ENCODE peak calls at places on chromosome 17, in nine cellular contexts. M is uterus, A is IMR-90, C is heart left ventricle, W is A549, J is lower leg skin, O is stomach, V is GM12892, L is tibial nerve. Y is an unnamed sample.

GRCh38 chr17:7097940-7098339 is 16.7 kb downstream of the ASGR2 start:
- DNase-seq in M (no peak), A (peak; percentile 7), C (no peak), W (no peak), J (no peak), O (no peak), V (no peak), L (no peak), Y (no peak)

GRCh38 chr17:3988297-3989120 is 24.3 kb upstream of the ATP2A3 start:
- DNase-seq in M (no peak), A (peak; percentile 37), C (no peak), W (no peak), J (no peak), O (no peak), V (no peak), L (no peak), Y (no peak)

GRCh38 chr17:80874866-80875445 is 116.7 kb upstream of the CHMP6 start:
- DNase-seq in M (no peak), A (no peak), C (peak; percentile 8), W (no peak), J (no peak), O (no peak), V (no peak), L (no peak), Y (no peak)

GRCh38 chr17:69869667-69870066 is 205.4 kb upstream of the KCNJ16 start:
- DNase-seq in M (no peak), A (no peak), C (no peak), W (no peak), J (no peak), O (no peak), V (no peak), L (no peak), Y (no peak)

GRCh38 chr17:45103269-45103795 is 29.0 kb downstream of the PLCD3 start:
- DNase-seq in M (no peak), A (no peak), C (peak; percentile 78), W (no peak), J (no peak), O (no peak), V (no peak), L (no peak), Y (no peak)

GRCh38 chr17:73232587-73233373 is 28.9 kb downstream of the CPSF4L start:
- DNase-seq in M (no peak), A (peak; percentile 23), C (peak; percentile 34), W (peak; percentile 17), J (peak; percentile 88), O (peak; percentile 54), V (peak; percentile 46), L (no peak), Y (peak; percentile 58)

GRCh38 chr17:4969551-4970231 is 2.1 kb upstream of the SPAG7 start:
- DNase-seq in M (no peak), A (peak; percentile 55), C (no peak), W (no peak), J (no peak), O (no peak), V (no peak), L (no peak), Y (no peak)

GRCh38 chr17:82883461-82884031 is 43.7 kb upstream of the ZNF750 start:
- DNase-seq in M (no peak), A (no peak), C (peak; percentile 27), W (no peak), J (peak; percentile 84), O (no peak), V (no peak), L (no peak), Y (no peak)

GRCh38 chr17:83008526-83008925 is 70.9 kb upstream of the METRNL start:
- DNase-seq in M (no peak), A (no peak), C (no peak), W (no peak), J (no peak), O (no peak), V (no peak), L (no peak), Y (no peak)

GRCh38 chr17:49578963-49579500 is 3.4 kb downstream of the NXPH3 start:
- DNase-seq in M (no peak), A (no peak), C (no peak), W (no peak), J (no peak), O (no peak), V (no peak), L (no peak), Y (no peak)

GRCh38 chr17:27038676-27039075 is 255.2 kb upstream of the WSB1 start:
- DNase-seq in M (no peak), A (no peak), C (no peak), W (peak; percentile 31), J (no peak), O (no peak), V (no peak), L (no peak), Y (no peak)

GRCh38 chr17:12622726-12623125 is 43.0 kb upstream of the MYOCD start:
- DNase-seq in M (peak; percentile 51), A (peak; percentile 66), C (no peak), W (no peak), J (no peak), O (no peak), V (no peak), L (no peak), Y (no peak)

GRCh38 chr17:43016216-43016615 is 6.0 kb downstream of the VAT1 start:
- DNase-seq in M (no peak), A (no peak), C (no peak), W (no peak), J (no peak), O (no peak), V (no peak), L (no peak), Y (no peak)

GRCh38 chr17:42675984-42676423 is 790 bp downstream of the PLEKHH3 start:
- DNase-seq in M (peak; percentile 69), A (peak; percentile 45), C (peak; percentile 72), W (peak; percentile 47), J (peak; percentile 94), O (peak; percentile 82), V (no peak), L (no peak), Y (peak; percentile 63)

GRCh38 chr17:4715071-4715749 is 4.8 kb downstream of the ARRB2 start:
- DNase-seq in M (no peak), A (no peak), C (no peak), W (no peak), J (no peak), O (no peak), V (no peak), L (no peak), Y (no peak)

GRCh38 chr17:9021985-9022552 is 759 bp downstream of the NTN1 start:
- DNase-seq in M (peak; percentile 33), A (peak; percentile 4), C (peak; percentile 52), W (no peak), J (peak; percentile 87), O (no peak), V (peak; percentile 43), L (no peak), Y (no peak)

GRCh38 chr17:56108811-56109284 is 44.4 kb upstream of the ANKFN1 start:
- DNase-seq in M (no peak), A (no peak), C (no peak), W (peak; percentile 59), J (no peak), O (no peak), V (no peak), L (no peak), Y (no peak)

DNA sequence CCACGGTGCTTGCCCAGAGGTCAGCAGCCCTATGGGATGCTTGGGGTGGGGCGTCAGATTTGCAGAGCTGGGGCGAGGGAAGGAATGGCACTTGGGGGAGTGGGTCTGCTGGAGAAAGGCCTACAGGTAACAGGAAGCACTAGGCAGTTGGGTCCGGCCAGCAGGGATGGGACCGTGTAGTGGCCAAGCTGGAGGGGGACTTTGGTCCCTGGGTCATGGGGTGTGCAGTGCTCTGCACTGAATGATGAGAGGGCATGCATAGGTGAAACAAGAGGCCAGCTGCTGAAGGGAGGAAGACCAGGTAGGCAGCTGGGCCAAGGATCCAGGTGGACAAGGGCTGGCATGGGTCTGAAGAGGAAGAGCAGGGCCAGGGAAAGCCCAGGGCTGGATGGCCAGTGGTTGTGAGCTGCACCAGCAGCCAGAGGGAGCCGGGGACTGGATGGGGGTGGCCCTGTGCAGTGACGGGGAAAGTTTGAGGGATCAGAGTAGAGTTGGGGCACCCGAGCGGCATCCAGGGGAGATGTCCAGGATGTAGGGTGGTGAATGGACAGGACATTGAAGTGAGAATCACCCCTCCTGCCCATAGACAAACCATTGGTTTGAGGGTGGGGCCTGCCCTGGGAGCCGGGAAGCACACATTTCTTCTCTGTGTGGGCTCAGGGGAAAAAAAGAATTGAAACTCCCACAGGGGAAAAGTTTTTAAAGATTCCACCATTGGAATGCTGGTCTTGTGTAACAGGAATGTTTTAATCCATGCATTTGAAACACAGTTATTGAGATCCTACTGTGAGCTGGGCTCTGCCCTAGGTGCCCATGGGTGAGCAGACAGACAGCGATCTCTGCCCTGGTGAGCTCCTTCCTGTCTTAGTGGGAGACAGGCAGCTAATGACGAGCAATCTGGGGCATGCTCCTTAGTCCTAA is 25.1 kb downstream of the RAI1 start:
- DNase-seq in M (no peak), A (no peak), C (no peak), W (no peak), J (no peak), O (no peak), V (no peak), L (no peak), Y (no peak)
- TF ChIP-seq POLR2A in M (no peak), A (no peak), C (no peak), W (no peak), J (no peak), O (no peak), V (no peak), L (no peak), Y (no peak)

GRCh38 chr17:1229354-1229890 is 40.8 kb upstream of the BHLHA9 start:
- DNase-seq in M (peak; percentile 37), A (no peak), C (peak; percentile 79), W (no peak), J (peak; percentile 96), O (peak; percentile 71), V (peak; percentile 96), L (peak; percentile 61), Y (no peak)
- TF ChIP-seq POLR2A in M (peak; percentile 27), A (no peak), C (peak; percentile 49), W (peak; percentile 34), J (no peak), O (no peak), V (peak; percentile 89), L (peak; percentile 48), Y (no peak)

DNA sequence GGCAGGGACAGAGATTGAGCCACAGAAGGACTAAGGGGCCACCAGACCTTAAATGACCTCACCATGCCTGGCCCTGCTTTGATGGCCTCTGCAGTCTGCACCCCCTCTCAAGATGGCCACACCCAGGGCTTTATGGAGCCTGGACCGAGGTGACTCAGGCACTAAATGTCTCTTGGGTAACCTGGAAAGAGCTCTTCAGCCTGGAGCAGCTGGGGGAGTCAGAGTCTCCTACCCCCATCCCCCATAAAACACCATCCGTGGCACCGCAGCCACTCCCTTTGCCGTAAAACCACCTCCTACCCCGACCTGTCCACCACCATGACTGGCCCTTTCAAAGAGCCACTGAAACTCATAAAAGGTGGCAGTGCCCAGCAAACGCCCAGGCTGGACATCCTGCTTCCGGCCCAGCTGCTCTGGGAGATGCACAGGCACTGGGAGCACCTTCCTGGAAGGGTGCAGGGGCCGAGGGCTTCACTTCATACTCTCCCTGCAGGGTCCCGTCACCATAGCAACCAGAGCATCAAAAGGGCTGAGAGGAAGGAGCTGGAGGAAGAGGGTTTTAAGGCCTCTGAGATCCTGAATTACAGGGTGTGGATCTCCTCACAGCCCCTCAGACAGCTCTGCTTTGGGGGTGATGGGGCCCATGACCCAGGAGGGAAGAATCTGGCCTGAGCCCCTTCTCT is 22.3 kb downstream of the FOXN1 start:
- DNase-seq in M (no peak), A (no peak), C (no peak), W (no peak), J (no peak), O (no peak), V (no peak), L (no peak), Y (no peak)
- TF ChIP-seq POLR2A in M (no peak), A (no peak), C (no peak), W (no peak), J (no peak), O (no peak), V (no peak), L (no peak), Y (no peak)

GRCh38 chr17:64084940-64085649 is 44.8 kb downstream of the ERN1 start:
- DNase-seq in M (no peak), A (no peak), C (no peak), W (no peak), J (no peak), O (no peak), V (no peak), L (no peak), Y (no peak)
- TF ChIP-seq POLR2A in M (no peak), A (no peak), C (no peak), W (no peak), J (no peak), O (no peak), V (no peak), L (no peak), Y (no peak)

Y was measured in H54.